ENCODE peak calls at places on chromosomes 11 and 22, in four cellular contexts. V is CD8-positive, alpha-beta memory T cell; B is posterior cingulate gyrus; L is iris pigment epithelial cell. C is an unnamed sample.

GRCh38 chr11:44868021-44868420 is 82.7 kb downstream of the TP53I11 start:
- DNase-seq in V (no peak), B (no peak), L (no peak), C (no peak)

GRCh38 chr11:71064183-71064582 is 188.2 kb downstream of the SHANK2 start:
- DNase-seq in V (no peak), B (no peak), L (no peak), C (no peak)

GRCh38 chr11:105781807-105782206 is 171.9 kb downstream of the GRIA4 start:
- DNase-seq in V (no peak), B (no peak), L (no peak), C (no peak)

GRCh38 chr22:49325531-49326395 is 501.9 kb downstream of the BRD1 start:
- DNase-seq in V (no peak), B (no peak), L (no peak), C (no peak)

GRCh38 chr11:123536690-123537437 is 106.8 kb downstream of the GRAMD1B start:
- DNase-seq in V (no peak), B (no peak), L (no peak), C (no peak)

GRCh38 chr11:84563356-84563755 is 1063.8 kb downstream of the DLG2 start:
- DNase-seq in V (no peak), B (no peak), L (no peak), C (no peak)

GRCh38 chr11:94147433-94147845 is 18.8 kb downstream of the PANX1 start:
- DNase-seq in V (no peak), B (no peak), L (no peak), C (no peak)

GRCh38 chr22:20211997-20212753 is 55.9 kb downstream of the RTN4R start:
- DNase-seq in V (no peak), B (no peak), L (peak; percentile 7), C (peak; percentile 28)

GRCh38 chr22:43118953-43119458 is 8.5 kb downstream of the BIK start:
- DNase-seq in V (no peak), B (no peak), L (no peak), C (peak; percentile 16)

GRCh38 chr11:67996051-67996450 is 7.8 kb downstream of the UNC93B1 start:
- DNase-seq in V (no peak), B (no peak), L (no peak), C (no peak)

GRCh38 chr11:102186836-102187235 is 76.6 kb downstream of the YAP1 start:
- DNase-seq in V (no peak), B (no peak), L (peak; percentile 49), C (no peak)

GRCh38 chr22:17590586-17590985 is 27.3 kb downstream of the SLC25A18 start:
- DNase-seq in V (no peak), B (no peak), L (no peak), C (no peak)

GRCh38 chr11:57641426-57641825 is 8.3 kb downstream of the YPEL4 start:
- DNase-seq in V (no peak), B (no peak), L (peak; percentile 76), C (peak; percentile 36)

GRCh38 chr22:28395920-28396447 is 283.7 kb downstream of the TTC28 start:
- DNase-seq in V (no peak), B (no peak), L (peak; percentile 78), C (no peak)

GRCh38 chr11:71388637-71389235 is 59.5 kb downstream of the DHCR7 start:
- DNase-seq in V (no peak), B (no peak), L (no peak), C (no peak)

GRCh38 chr11:113603277-113604059 is 102.6 kb downstream of the TMPRSS5 start:
- DNase-seq in V (no peak), B (no peak), L (no peak), C (no peak)

GRCh38 chr22:38824587-38824986 is 19.2 kb downstream of the NPTXR start:
- DNase-seq in V (no peak), B (no peak), L (peak; percentile 72), C (peak; percentile 66)

GRCh38 chr22:39170825-39171622 is 18.5 kb upstream of the CBX7 start:
- DNase-seq in V (peak; percentile 79), B (peak; percentile 75), L (peak; percentile 52), C (peak; percentile 51)

GRCh38 chr22:46843691-46844297 is 81.3 kb downstream of the TBC1D22A start:
- DNase-seq in V (no peak), B (no peak), L (peak; percentile 14), C (no peak)

GRCh38 chr11:108589136-108589535 is 4.4 kb downstream of the EXPH5 start:
- DNase-seq in V (no peak), B (no peak), L (no peak), C (no peak)

GRCh38 chr11:26522912-26523610 is 49.0 kb downstream of the MUC15 start:
- DNase-seq in V (no peak), B (no peak), L (peak; percentile 47), C (peak; percentile 7)

GRCh38 chr11:67120881-67121710 is 2.0 kb downstream of the KDM2A start:
- DNase-seq in V (no peak), B (no peak), L (peak; percentile 52), C (peak; percentile 20)

GRCh38 chr11:68889948-68890446 is 13.6 kb downstream of the MRPL21 start:
- DNase-seq in V (no peak), B (no peak), L (peak; percentile 84), C (peak; percentile 77)

GRCh38 chr11:124075841-124076571 is 34.9 kb upstream of the OR10G7 start:
- DNase-seq in V (no peak), B (peak; percentile 52), L (no peak), C (no peak)

GRCh38 chr11:33942954-33943353 is 51.1 kb upstream of the LMO2 start:
- DNase-seq in V (no peak), B (no peak), L (peak; percentile 86), C (peak; percentile 90)

GRCh38 chr11:45332486-45332934 is 46.4 kb upstream of the SYT13 start:
- DNase-seq in V (peak; percentile 14), B (no peak), L (peak; percentile 32), C (peak; percentile 27)

GRCh38 chr11:75383246-75383645 is 16.1 kb upstream of the RPS3 start:
- DNase-seq in V (peak; percentile 20), B (no peak), L (no peak), C (no peak)

GRCh38 chr11:11708256-11708655 is 86.5 kb upstream of the GALNT18 start:
- DNase-seq in V (no peak), B (no peak), L (no peak), C (no peak)

GRCh38 chr22:39519681-39520053 is 695 bp upstream of the ATF4 start:
- DNase-seq in V (no peak), B (peak; percentile 44), L (no peak), C (no peak)

GRCh38 chr11:17985517-17985916 is 27.3 kb downstream of the SERGEF start:
- DNase-seq in V (no peak), B (no peak), L (peak; percentile 37), C (no peak)

GRCh38 chr11:61826930-61827572 is 1.0 kb upstream of the FADS2 start:
- DNase-seq in V (no peak), B (peak; percentile 22), L (no peak), C (no peak)